ENCODE peak calls at places on chromosomes 2 and 18, in ten cellular contexts. P is HCT116, E is breast epithelium, D is stomach, F is sigmoid colon, Q is GM12891, C is transverse colon, J is suprapubic skin, M is vagina, T is K562. Z is an unnamed sample.

GRCh38 chr2:114789989-114790388 is 347.5 kb downstream of the DPP10 start:
- DNase-seq in P (no peak), E (no peak), D (no peak), F (no peak), Q (no peak), C (no peak), J (no peak), M (no peak), T (no peak), Z (no peak)

GRCh38 chr18:24189007-24189528 is 50.2 kb downstream of the CABYR start:
- DNase-seq in P (no peak), E (no peak), D (no peak), F (no peak), Q (peak), C (no peak), J (no peak), M (no peak), T (no peak), Z (no peak)

GRCh38 chr2:172100080-172101007 is 2.4 kb downstream of the DLX2 start:
- DNase-seq in P (no peak), E (no peak), D (no peak), F (no peak), Q (no peak), C (no peak), J (no peak), M (no peak), T (no peak), Z (peak)

GRCh38 chr18:75204978-75205759 is 3.8 kb downstream of the PTGR3 start:
- DNase-seq in P (no peak), E (no peak), D (no peak), F (no peak), Q (no peak), C (no peak), J (no peak), M (no peak), T (no peak), Z (no peak)

GRCh38 chr2:191003405-191004309 is 10.3 kb downstream of the STAT1 start:
- DNase-seq in P (no peak), E (no peak), D (no peak), F (no peak), Q (no peak), C (no peak), J (no peak), M (no peak), T (no peak), Z (no peak)

GRCh38 chr2:85254540-85255261 is 73.1 kb downstream of the TGOLN2 start:
- DNase-seq in P (no peak), E (no peak), D (no peak), F (no peak), Q (no peak), C (no peak), J (no peak), M (no peak), T (no peak), Z (no peak)

GRCh38 chr18:48919547-48919946 is 31.2 kb downstream of the SMAD7 start:
- DNase-seq in P (no peak), E (no peak), D (no peak), F (peak), Q (no peak), C (no peak), J (no peak), M (peak), T (no peak), Z (no peak)

GRCh38 chr18:6614952-6615351 is 114.6 kb upstream of the ARHGAP28 start:
- DNase-seq in P (no peak), E (no peak), D (no peak), F (no peak), Q (no peak), C (no peak), J (no peak), M (no peak), T (no peak), Z (no peak)

GRCh38 chr18:12768622-12769021 is 65.8 kb downstream of the PSMG2 start:
- DNase-seq in P (no peak), E (no peak), D (no peak), F (no peak), Q (no peak), C (no peak), J (no peak), M (no peak), T (no peak), Z (no peak)

GRCh38 chr2:88057437-88057844 is 1.9 kb upstream of the KRCC1 start:
- DNase-seq in P (no peak), E (no peak), D (no peak), F (no peak), Q (no peak), C (no peak), J (no peak), M (no peak), T (peak), Z (no peak)

GRCh38 chr2:145813481-145813880 is 1293.6 kb upstream of the ZEB2 start:
- DNase-seq in P (no peak), E (no peak), D (no peak), F (no peak), Q (no peak), C (no peak), J (no peak), M (no peak), T (no peak), Z (no peak)

GRCh38 chr2:235605999-235606715 is 112.3 kb downstream of the AGAP1 start:
- DNase-seq in P (no peak), E (no peak), D (no peak), F (no peak), Q (no peak), C (no peak), J (no peak), M (no peak), T (no peak), Z (no peak)

GRCh38 chr2:85419009-85419711 is 646 bp downstream of the SH2D6 start:
- DNase-seq in P (no peak), E (no peak), D (no peak), F (no peak), Q (no peak), C (no peak), J (no peak), M (no peak), T (no peak), Z (no peak)

GRCh38 chr2:96164459-96165184 is 19.4 kb upstream of the DUSP2 start:
- DNase-seq in P (no peak), E (no peak), D (no peak), F (peak), Q (no peak), C (peak), J (no peak), M (no peak), T (no peak), Z (no peak)

GRCh38 chr2:241777686-241778627 is 1.3 kb downstream of the GAL3ST2 start:
- DNase-seq in P (no peak), E (no peak), D (no peak), F (peak), Q (no peak), C (no peak), J (no peak), M (no peak), T (no peak), Z (peak)

GRCh38 chr2:158953926-158954763 is 14.3 kb upstream of the TANC1 start:
- DNase-seq in P (no peak), E (peak), D (peak), F (peak), Q (no peak), C (peak), J (no peak), M (no peak), T (no peak), Z (peak)

GRCh38 chr2:173669271-173669853 is 295.8 kb downstream of the SP3 start:
- DNase-seq in P (no peak), E (no peak), D (no peak), F (no peak), Q (no peak), C (no peak), J (no peak), M (no peak), T (no peak), Z (no peak)

GRCh38 chr18:59547691-59548182 is 149.5 kb downstream of the CCBE1 start:
- DNase-seq in P (no peak), E (no peak), D (no peak), F (no peak), Q (no peak), C (no peak), J (no peak), M (no peak), T (peak), Z (no peak)

GRCh38 chr2:95700554-95700953 is 108.8 kb downstream of the TRIM43 start:
- DNase-seq in P (no peak), E (no peak), D (no peak), F (no peak), Q (no peak), C (no peak), J (no peak), M (no peak), T (no peak), Z (no peak)

GRCh38 chr2:76953733-76954347 is 568.3 kb downstream of the LRRTM4 start:
- DNase-seq in P (no peak), E (no peak), D (no peak), F (no peak), Q (no peak), C (peak), J (no peak), M (no peak), T (peak), Z (no peak)

GRCh38 chr2:213284105-213285090 is at the start of gene SPAG16:
- DNase-seq in P (no peak), E (peak), D (peak), F (peak), Q (peak), C (peak), J (peak), M (peak), T (peak), Z (peak)

GRCh38 chr18:79260510-79260909 is 135.2 kb upstream of the NFATC1 start:
- DNase-seq in P (no peak), E (no peak), D (no peak), F (no peak), Q (no peak), C (no peak), J (no peak), M (no peak), T (no peak), Z (no peak)

GRCh38 chr2:67165141-67165990 is 231.8 kb upstream of the ETAA1 start:
- DNase-seq in P (no peak), E (no peak), D (no peak), F (no peak), Q (no peak), C (no peak), J (no peak), M (no peak), T (no peak), Z (no peak)

GRCh38 chr2:109382236-109382930 is 231.4 kb downstream of the SEPTIN10 start:
- DNase-seq in P (no peak), E (peak), D (peak), F (peak), Q (no peak), C (no peak), J (peak), M (no peak), T (no peak), Z (peak)

GRCh38 chr2:228039752-228040534 is 141.5 kb downstream of the SPHKAP start:
- DNase-seq in P (peak), E (no peak), D (no peak), F (no peak), Q (no peak), C (no peak), J (no peak), M (no peak), T (no peak), Z (no peak)

GRCh38 chr2:10977003-10977402 is 65.3 kb downstream of the KCNF1 start:
- DNase-seq in P (no peak), E (no peak), D (no peak), F (no peak), Q (no peak), C (no peak), J (peak), M (no peak), T (no peak), Z (no peak)

GRCh38 chr2:162114291-162114690 is 37.8 kb downstream of the GCG start:
- DNase-seq in P (no peak), E (no peak), D (no peak), F (no peak), Q (no peak), C (no peak), J (no peak), M (no peak), T (no peak), Z (no peak)

GRCh38 chr2:241087420-241088268 is 14.4 kb downstream of the MTERF4 start:
- DNase-seq in P (no peak), E (no peak), D (no peak), F (no peak), Q (no peak), C (no peak), J (no peak), M (no peak), T (no peak), Z (no peak)

GRCh38 chr18:57441395-57441794 is 6.2 kb downstream of the ONECUT2 start:
- DNase-seq in P (no peak), E (no peak), D (no peak), F (no peak), Q (no peak), C (no peak), J (no peak), M (no peak), T (no peak), Z (no peak)

GRCh38 chr2:236728916-236729670 is 159.5 kb downstream of the ACKR3 start:
- DNase-seq in P (no peak), E (no peak), D (no peak), F (no peak), Q (no peak), C (no peak), J (no peak), M (no peak), T (no peak), Z (no peak)

GRCh38 chr2:196453613-196454047 is 185.9 kb upstream of the CCDC150 start:
- DNase-seq in P (peak), E (no peak), D (no peak), F (no peak), Q (peak), C (peak), J (no peak), M (no peak), T (peak), Z (no peak)

GRCh38 chr2:150601280-150602038 is 114.0 kb upstream of the RND3 start:
- DNase-seq in P (no peak), E (no peak), D (no peak), F (no peak), Q (no peak), C (no peak), J (no peak), M (no peak), T (no peak), Z (no peak)

GRCh38 chr18:61572871-61573270 is 239.6 kb downstream of the CDH20 start:
- DNase-seq in P (no peak), E (no peak), D (no peak), F (no peak), Q (no peak), C (no peak), J (no peak), M (no peak), T (no peak), Z (no peak)

GRCh38 chr2:86037141-86037794 is 68.4 kb downstream of the POLR1A start:
- DNase-seq in P (no peak), E (no peak), D (peak), F (peak), Q (no peak), C (peak), J (peak), M (no peak), T (no peak), Z (peak)

GRCh38 chr18:31252522-31252921 is 65.4 kb upstream of the DSG1 start:
- DNase-seq in P (no peak), E (no peak), D (no peak), F (no peak), Q (no peak), C (no peak), J (no peak), M (no peak), T (no peak), Z (no peak)

DNA sequence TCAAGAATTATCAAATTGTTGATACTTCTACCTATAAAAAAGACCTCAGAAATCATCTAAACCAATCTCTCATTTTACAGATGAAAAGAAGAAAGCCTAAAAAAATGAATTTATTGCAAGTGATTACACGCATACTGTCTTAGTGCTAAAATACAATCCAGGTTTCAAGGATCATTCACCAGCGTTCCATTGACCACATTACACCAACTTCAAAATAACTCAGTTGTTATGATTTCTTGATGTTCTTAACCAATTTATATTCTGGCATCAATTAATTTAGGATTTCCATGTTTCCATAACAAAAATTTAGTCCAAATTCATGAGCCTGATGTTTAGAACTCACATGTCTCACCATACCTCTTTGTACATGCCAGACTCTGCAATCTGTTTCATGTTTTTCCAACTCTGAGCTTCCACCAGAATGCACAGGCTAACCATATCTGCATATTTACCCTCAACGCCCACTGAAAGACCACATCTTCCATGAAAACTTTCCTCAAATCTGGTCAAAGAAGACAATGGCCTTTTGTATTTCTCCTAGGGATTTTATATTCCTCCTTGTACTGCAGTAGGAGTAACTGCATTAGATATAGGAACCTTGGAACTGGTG is 2.1 kb upstream of the INSIG2 start:
- DNase-seq in P (no peak), E (no peak), D (no peak), F (no peak), Q (no peak), C (no peak), J (no peak), M (no peak), T (no peak), Z (no peak)
- TF ChIP-seq POLR2AphosphoS5 in P (no peak), E (no peak), D (no peak), F (no peak), Q (no peak), C (no peak), J (no peak), M (no peak), T (no peak), Z (no peak)

DNA sequence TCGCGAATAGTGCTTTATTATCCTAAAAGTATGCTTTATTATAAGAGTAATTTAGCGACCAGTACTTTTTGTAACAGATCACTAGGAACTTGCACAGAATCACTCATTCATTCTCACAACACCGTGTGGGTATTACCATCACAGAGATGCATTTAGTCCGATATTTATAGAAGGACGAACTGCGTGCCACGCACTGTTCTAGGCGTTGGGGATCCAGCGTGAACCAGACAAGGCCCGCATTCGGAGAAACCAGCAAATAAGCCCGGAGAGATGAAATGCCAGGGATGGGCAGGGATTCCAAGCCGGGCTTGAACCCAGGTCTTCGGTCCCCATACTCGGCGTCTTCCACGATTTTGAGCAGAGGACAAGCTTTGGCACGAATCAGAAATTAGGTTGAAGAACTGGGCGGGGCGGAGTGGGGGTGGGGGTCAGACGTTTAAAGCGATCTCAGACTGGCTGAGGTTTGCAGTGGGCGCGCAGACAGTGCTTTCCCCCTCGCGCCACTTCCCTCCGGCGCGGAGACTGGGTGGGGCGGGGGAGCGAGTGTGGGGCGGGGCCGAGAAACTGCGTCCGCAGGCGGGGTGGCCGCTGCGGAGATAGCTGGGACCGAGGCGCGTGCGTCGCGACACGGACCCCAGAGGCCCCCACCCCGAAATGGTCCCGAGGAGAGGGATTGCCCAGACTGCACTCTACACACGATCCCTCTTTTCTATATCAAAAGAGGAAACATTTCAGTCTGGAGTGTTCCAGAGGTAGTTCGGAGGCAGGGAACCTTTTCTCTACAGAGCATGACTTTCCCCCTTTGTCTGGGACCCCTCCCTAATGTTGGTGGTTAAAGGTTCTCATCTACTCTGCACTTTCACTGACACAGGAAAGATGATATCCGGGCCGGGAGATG is 1.1 kb upstream of the CXCR4 start:
- DNase-seq in P (no peak), E (no peak), D (peak), F (peak), Q (no peak), C (peak), J (no peak), M (no peak), T (peak), Z (peak)
- TF ChIP-seq POLR2AphosphoS5 in P (no peak), E (no peak), D (no peak), F (peak), Q (no peak), C (peak), J (no peak), M (no peak), T (no peak), Z (peak)

GRCh38 chr2:98134601-98135000 is 47.6 kb downstream of the VWA3B start:
- DNase-seq in P (no peak), E (no peak), D (no peak), F (no peak), Q (no peak), C (no peak), J (no peak), M (peak), T (no peak), Z (no peak)
- TF ChIP-seq POLR2AphosphoS5 in P (no peak), E (no peak), D (no peak), F (no peak), Q (no peak), C (no peak), J (no peak), M (no peak), T (no peak), Z (no peak)

DNA sequence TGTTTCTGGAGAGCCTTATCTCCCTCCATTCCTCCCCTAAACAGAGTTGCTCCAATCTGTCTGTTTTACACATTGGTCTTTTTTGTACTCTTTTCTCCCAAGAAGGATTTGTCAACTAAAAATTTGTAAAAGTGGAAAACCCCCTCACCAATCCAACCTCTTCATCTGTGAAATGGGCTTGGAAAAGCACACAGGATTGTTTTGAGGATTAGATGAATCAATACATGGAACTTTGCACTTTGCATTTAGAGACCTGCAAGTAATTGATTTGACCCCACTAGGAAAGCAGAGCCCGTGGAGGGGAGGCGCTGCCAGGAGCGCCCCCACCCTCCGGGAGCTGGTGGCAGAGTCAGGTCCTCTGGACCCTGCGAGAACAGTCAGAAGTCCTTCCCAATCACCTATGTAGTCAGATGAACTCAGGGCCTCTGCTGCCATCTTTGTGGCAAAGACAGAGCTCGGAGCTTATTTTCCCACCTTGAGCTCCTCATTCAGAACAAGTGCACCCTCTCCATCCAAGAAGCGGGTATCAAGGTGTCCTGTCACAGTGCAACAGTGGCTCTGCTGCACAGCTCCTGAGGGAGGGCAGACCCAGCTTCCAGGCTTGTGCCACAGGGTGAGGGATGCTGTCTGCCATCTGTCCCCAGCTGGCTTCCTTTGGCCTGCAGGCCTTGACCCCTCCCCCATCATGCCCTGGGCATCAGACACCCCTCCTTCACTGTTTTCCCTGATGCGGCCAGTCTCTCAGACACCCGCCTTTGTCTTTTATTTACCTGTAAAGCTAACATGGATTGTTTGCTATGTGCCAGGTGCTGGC is 1.7 kb upstream of the TMEM185B start:
- DNase-seq in P (no peak), E (no peak), D (no peak), F (no peak), Q (no peak), C (peak), J (peak), M (no peak), T (no peak), Z (no peak)
- TF ChIP-seq POLR2AphosphoS5 in P (no peak), E (no peak), D (no peak), F (no peak), Q (no peak), C (no peak), J (no peak), M (no peak), T (no peak), Z (no peak)

GRCh38 chr2:134736167-134736885 is 17.5 kb upstream of the TMEM163 start:
- DNase-seq in P (peak), E (no peak), D (no peak), F (no peak), Q (no peak), C (no peak), J (no peak), M (no peak), T (no peak), Z (no peak)

GRCh38 chr2:134738150-134738865 is 19.5 kb upstream of the TMEM163 start:
- DNase-seq in P (no peak), E (no peak), D (no peak), F (no peak), Q (no peak), C (no peak), J (no peak), M (no peak), T (no peak), Z (no peak)

GRCh38 chr2:134739261-134739878 is 20.6 kb upstream of the TMEM163 start:
- DNase-seq in P (no peak), E (no peak), D (no peak), F (no peak), Q (no peak), C (no peak), J (no peak), M (no peak), T (no peak), Z (no peak)

GRCh38 chr2:134739879-134740301 is 21.1 kb upstream of the TMEM163 start:
- DNase-seq in P (no peak), E (no peak), D (no peak), F (no peak), Q (peak), C (peak), J (no peak), M (no peak), T (no peak), Z (no peak)

GRCh38 chr2:134737671-134738070 is 18.9 kb upstream of the TMEM163 start:
- DNase-seq in P (no peak), E (no peak), D (no peak), F (no peak), Q (no peak), C (no peak), J (no peak), M (no peak), T (no peak), Z (no peak)
- TF ChIP-seq POLR2AphosphoS5 in P (no peak), E (no peak), D (no peak), F (no peak), Q (no peak), C (no peak), J (no peak), M (no peak), T (no peak), Z (no peak)

Z was measured in upper lobe of left lung.